ENCODE peak calls at places on chromosomes 12 and 14, in four cellular contexts. One of them, this sample, is unnamed.

GRCh38 chr12:101038289-101038871 is 171.7 kb downstream of the SLC5A8 start:
- DNase-seq in HepG2: no peak
- DNase-seq in GM12878: no peak
- DNase-seq in H1: no peak
- DNase-seq in this sample: no peak

GRCh38 chr14:85531594-85532391 is 1.8 kb downstream of the FLRT2 start:
- DNase-seq in HepG2: no peak
- DNase-seq in H1: peak; percentile 72
- DNase-seq in GM12878: no peak
- DNase-seq in this sample: no peak

GRCh38 chr12:123223241-123223668 is 9.7 kb downstream of the MPHOSPH9 start:
- DNase-seq in GM12878: no peak
- DNase-seq in HepG2: no peak
- DNase-seq in H1: no peak
- DNase-seq in this sample: no peak

GRCh38 chr12:117098361-117099217 is 627 bp downstream of the TESC start:
- DNase-seq in GM12878: no peak
- DNase-seq in HepG2: no peak
- DNase-seq in H1: peak; percentile 62
- DNase-seq in this sample: no peak

GRCh38 chr14:21093769-21094681 is 4.4 kb downstream of the ZNF219 start:
- DNase-seq in GM12878: no peak
- DNase-seq in HepG2: no peak
- DNase-seq in H1: peak; percentile 82
- DNase-seq in this sample: peak; percentile 94

GRCh38 chr12:121711925-121712461 is 559 bp upstream of the TMEM120B start:
- DNase-seq in GM12878: no peak
- DNase-seq in HepG2: peak; percentile 35
- DNase-seq in H1: no peak
- DNase-seq in this sample: no peak

GRCh38 chr14:36952702-36953101 is 219.7 kb downstream of the SLC25A21 start:
- DNase-seq in H1: no peak
- DNase-seq in GM12878: no peak
- DNase-seq in HepG2: no peak
- DNase-seq in this sample: no peak

GRCh38 chr12:117854339-117855012 is 114.3 kb downstream of the KSR2 start:
- DNase-seq in GM12878: no peak
- DNase-seq in H1: peak; percentile 91
- DNase-seq in HepG2: peak; percentile 38
- DNase-seq in this sample: peak; percentile 65

GRCh38 chr14:89665262-89665661 is 248.2 kb upstream of the FOXN3 start:
- DNase-seq in HepG2: peak; percentile 56
- DNase-seq in GM12878: no peak
- DNase-seq in H1: no peak
- DNase-seq in this sample: no peak

GRCh38 chr14:73238262-73238852 is 1.1 kb downstream of the PAPLN start:
- DNase-seq in H1: no peak
- DNase-seq in HepG2: peak; percentile 47
- DNase-seq in GM12878: no peak
- DNase-seq in this sample: no peak

GRCh38 chr12:108210001-108210400 is 80.9 kb downstream of the WSCD2 start:
- DNase-seq in HepG2: no peak
- DNase-seq in GM12878: no peak
- DNase-seq in H1: no peak
- DNase-seq in this sample: no peak

GRCh38 chr14:86237733-86238132 is 707.8 kb downstream of the FLRT2 start:
- DNase-seq in H1: no peak
- DNase-seq in HepG2: no peak
- DNase-seq in GM12878: no peak
- DNase-seq in this sample: no peak

GRCh38 chr14:24368562-24369252 is 723 bp downstream of the NFATC4 start:
- DNase-seq in HepG2: no peak
- DNase-seq in H1: peak; percentile 83
- DNase-seq in GM12878: no peak
- DNase-seq in this sample: no peak

GRCh38 chr12:120104924-120105323 is 11.6 kb downstream of the RAB35 start:
- DNase-seq in GM12878: no peak
- DNase-seq in H1: no peak
- DNase-seq in HepG2: no peak
- DNase-seq in this sample: no peak

GRCh38 chr14:23567186-23568020 is at the start of gene AP1G2:
- DNase-seq in GM12878: peak; percentile 69
- DNase-seq in H1: peak; percentile 91
- DNase-seq in HepG2: peak; percentile 97
- DNase-seq in this sample: peak; percentile 72

GRCh38 chr12:42641231-42641630 is 51.7 kb upstream of the PRICKLE1 start:
- DNase-seq in H1: no peak
- DNase-seq in HepG2: no peak
- DNase-seq in GM12878: no peak
- DNase-seq in this sample: no peak

GRCh38 chr12:27148373-27148772 is 66.0 kb upstream of the C12orf71 start:
- DNase-seq in HepG2: no peak
- DNase-seq in H1: no peak
- DNase-seq in GM12878: no peak
- DNase-seq in this sample: no peak

GRCh38 chr14:77212097-77212873 is 30.7 kb downstream of the TMEM63C start:
- DNase-seq in H1: no peak
- DNase-seq in GM12878: no peak
- DNase-seq in HepG2: no peak
- DNase-seq in this sample: no peak

GRCh38 chr14:75636100-75636692 is 24.5 kb downstream of the ERG28 start:
- DNase-seq in H1: no peak
- DNase-seq in GM12878: no peak
- DNase-seq in HepG2: no peak
- DNase-seq in this sample: no peak

GRCh38 chr14:21089271-21089670 is 9.2 kb downstream of the ZNF219 start:
- DNase-seq in GM12878: no peak
- DNase-seq in H1: no peak
- DNase-seq in HepG2: no peak
- DNase-seq in this sample: no peak

GRCh38 chr12:62438098-62438692 is 28.4 kb upstream of the MON2 start:
- DNase-seq in GM12878: peak; percentile 11
- DNase-seq in HepG2: peak; percentile 17
- DNase-seq in H1: peak; percentile 67
- DNase-seq in this sample: peak; percentile 39

GRCh38 chr14:106021832-106022231 is 495.4 kb downstream of the TMEM121 start:
- DNase-seq in HepG2: no peak
- DNase-seq in H1: no peak
- DNase-seq in GM12878: no peak
- DNase-seq in this sample: no peak

GRCh38 chr14:74038015-74038859 is 19.1 kb downstream of the BBOF1 start:
- DNase-seq in H1: no peak
- DNase-seq in HepG2: peak; percentile 67
- DNase-seq in GM12878: no peak
- DNase-seq in this sample: peak; percentile 8

GRCh38 chr12:113314121-113314529 is 20.8 kb downstream of the SLC8B1 start:
- DNase-seq in H1: no peak
- DNase-seq in GM12878: no peak
- DNase-seq in HepG2: no peak
- DNase-seq in this sample: no peak

DNA sequence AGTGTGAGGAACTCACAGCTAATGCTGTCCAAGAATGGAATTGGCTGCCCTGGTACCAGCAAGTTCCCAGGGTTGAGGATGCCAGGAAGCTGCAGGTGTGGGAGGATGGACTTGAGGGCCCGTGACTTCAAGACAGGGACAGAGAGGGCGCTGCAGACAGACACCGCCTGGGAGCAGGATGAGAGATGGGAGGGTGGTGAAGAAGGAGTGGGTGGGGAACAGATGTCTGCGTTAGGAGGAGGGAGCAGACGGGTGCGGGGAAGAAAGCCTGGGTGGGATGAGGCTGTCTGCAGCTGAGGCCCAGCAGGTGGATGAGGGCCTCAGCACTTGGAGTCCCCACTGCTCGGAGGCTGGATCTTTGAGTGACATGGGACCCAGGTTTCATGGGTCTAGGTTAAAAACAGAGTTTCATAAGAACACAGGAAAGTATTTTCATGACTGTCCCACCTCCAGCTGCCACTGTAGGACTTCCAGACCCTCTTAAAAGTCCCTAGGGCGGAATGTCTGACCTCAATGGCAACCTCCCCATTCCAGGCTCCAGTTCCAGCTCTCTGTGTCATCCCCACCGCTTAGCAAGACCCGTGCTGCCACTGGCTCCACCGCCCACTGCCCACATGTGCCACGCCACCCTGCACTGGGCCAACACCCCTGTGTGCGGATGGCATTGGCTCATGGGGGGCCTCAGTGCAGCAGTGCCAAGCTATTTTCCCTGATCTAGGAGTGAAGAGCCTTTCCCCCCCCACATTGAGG is 70.3 kb upstream of the SCN8A start:
- DNase-seq in H1: peak; percentile 52
- DNase-seq in HepG2: no peak
- DNase-seq in GM12878: no peak
- DNase-seq in this sample: peak; percentile 13
- TF ChIP-seq SUZ12 in H1: no peak
- TF ChIP-seq SUZ12 in HepG2: no peak
- TF ChIP-seq SUZ12 in GM12878: no peak
- TF ChIP-seq SUZ12 in this sample: no peak

GRCh38 chr12:124746649-124747425 is 116.8 kb downstream of the SCARB1 start:
- DNase-seq in H1: no peak
- DNase-seq in HepG2: no peak
- DNase-seq in GM12878: no peak
- DNase-seq in this sample: no peak
- H3K9ac ChIP-seq in H1: no peak overlapping the region
- H3K9ac ChIP-seq in HepG2: peak overlapping the region; percentile 47
- H3K9ac ChIP-seq in GM12878: no peak overlapping the region
- H3K9ac ChIP-seq in this sample: peak overlapping the region; percentile 18

DNA sequence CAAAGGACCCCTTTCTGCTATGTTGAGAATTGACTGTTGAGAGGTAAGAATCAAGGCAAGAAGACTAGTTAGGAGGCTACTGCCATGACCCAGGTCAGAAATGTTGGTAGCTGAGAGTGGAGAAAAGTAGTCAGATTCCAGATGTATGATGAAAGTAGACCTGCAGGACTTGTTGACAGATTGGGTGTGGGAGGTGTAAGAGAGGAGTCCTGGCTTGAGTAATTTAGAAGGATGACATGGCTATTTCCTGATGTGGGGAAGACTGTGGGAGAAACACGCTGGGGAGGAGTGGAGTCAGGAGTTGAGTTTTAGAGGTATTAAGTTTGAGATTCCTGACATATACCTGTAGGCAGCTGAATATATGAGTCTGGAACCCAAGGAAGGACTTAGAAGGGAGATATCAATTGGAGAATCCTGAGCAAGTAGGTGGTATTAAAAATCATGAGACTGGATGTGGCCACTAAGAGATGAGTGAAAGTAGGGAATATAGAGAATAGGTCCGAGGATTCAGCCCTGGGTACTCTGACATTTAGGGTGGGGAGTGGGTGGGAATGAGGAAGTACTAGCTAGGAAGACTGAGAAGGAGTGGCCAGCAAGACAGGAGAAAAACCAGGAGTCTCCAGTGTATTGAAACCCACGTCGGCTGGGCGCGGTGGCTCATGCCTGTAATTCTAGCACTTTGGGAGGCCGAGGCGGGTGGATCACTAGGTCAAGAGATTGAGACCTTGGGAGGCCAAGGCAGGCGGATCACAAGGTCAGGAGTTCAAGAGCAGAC is 12.6 kb upstream of the DDX47 start:
- DNase-seq in GM12878: no peak
- DNase-seq in HepG2: no peak
- DNase-seq in H1: no peak
- DNase-seq in this sample: no peak
- TF ChIP-seq ZNF274 in GM12878: no peak
- TF ChIP-seq ZNF274 in HepG2: no peak
- TF ChIP-seq ZNF274 in H1: no peak
- TF ChIP-seq ZNF274 in this sample: no peak

DNA sequence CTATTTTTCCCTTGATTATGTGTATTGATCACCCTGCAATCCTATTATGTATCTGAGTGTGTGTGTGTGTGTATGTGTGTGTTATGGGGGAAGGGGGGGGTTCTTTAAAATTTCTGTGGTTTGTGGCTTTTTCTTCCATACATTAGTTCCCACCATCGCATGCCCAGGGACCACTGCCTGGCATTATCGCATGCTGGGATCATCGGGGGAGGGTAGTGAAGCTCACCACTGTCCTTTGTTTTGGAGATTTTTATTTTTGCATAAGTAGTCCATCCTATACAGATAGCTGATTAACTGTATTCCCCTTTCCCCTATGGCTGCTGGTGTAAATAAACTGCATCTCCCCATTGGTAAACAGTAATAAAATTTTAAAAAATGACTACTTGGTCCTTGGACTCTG is 3.4 kb downstream of the ATXN7L3B start:
- DNase-seq in GM12878: no peak
- DNase-seq in H1: no peak
- DNase-seq in HepG2: no peak
- DNase-seq in this sample: no peak
- TF ChIP-seq SUZ12 in GM12878: no peak
- TF ChIP-seq SUZ12 in H1: no peak
- TF ChIP-seq SUZ12 in HepG2: no peak
- TF ChIP-seq SUZ12 in this sample: no peak

GRCh38 chr12:19573866-19574265 is 134.6 kb downstream of the AEBP2 start:
- DNase-seq in H1: no peak
- DNase-seq in GM12878: no peak
- DNase-seq in HepG2: no peak
- DNase-seq in this sample: no peak

GRCh38 chr12:19576421-19576925 is 137.2 kb downstream of the AEBP2 start:
- DNase-seq in HepG2: no peak
- DNase-seq in GM12878: no peak
- DNase-seq in H1: no peak
- DNase-seq in this sample: no peak

GRCh38 chr12:19574606-19575005 is 135.3 kb downstream of the AEBP2 start:
- DNase-seq in GM12878: no peak
- DNase-seq in HepG2: peak; percentile 2
- DNase-seq in H1: no peak
- DNase-seq in this sample: no peak

GRCh38 chr12:19577131-19577530 is 137.8 kb downstream of the AEBP2 start:
- DNase-seq in H1: no peak
- DNase-seq in GM12878: no peak
- DNase-seq in HepG2: no peak
- DNase-seq in this sample: no peak

DNA sequence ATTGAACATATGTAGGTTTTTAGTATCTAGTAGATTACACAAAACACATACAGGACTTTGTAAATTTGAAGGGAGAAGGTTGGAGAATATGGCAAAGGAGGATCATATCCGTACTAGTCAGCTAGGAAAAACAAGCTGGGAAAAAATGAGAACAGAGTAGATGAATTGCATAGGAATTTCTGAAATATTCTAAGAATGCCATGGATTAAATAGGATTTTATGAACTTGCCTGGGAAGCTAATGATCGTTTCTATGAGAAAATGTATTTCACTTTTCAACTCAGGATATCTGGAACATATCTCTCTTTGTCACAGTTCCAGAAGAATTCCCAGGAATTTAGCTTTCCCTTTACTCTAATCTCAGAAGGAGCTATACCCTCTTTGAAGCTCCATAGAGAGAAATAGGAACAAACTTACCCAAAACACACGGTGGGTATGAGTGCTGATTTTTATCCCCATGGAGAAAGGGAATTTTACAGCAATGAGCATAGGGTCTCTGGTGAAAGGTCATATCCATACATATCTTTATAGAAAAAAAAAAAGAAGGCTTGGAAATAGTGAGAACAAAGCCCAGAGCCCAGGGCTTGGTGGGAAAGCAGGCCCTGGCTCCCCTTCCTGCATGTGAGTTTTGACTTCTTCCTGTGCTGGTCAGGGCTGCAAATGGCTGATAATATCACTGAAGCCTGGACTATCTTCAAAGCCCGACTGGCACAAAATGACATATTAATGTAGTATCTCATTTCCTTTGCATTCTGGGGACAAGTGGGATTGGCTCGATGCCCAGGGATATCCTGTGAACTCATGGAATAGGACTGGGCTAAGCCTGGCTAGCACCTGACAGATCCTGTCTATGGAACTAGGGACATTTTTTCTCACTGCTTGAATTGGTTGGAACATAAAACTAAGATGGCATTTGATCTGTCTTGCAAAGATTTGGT is 136.3 kb downstream of the AEBP2 start:
- DNase-seq in GM12878: no peak
- DNase-seq in H1: no peak
- DNase-seq in HepG2: peak; percentile 1
- DNase-seq in this sample: no peak
- H3K9ac ChIP-seq in GM12878: no peak overlapping the region
- H3K9ac ChIP-seq in H1: no peak overlapping the region
- H3K9ac ChIP-seq in HepG2: no peak overlapping the region
- H3K9ac ChIP-seq in this sample: no peak overlapping the region